ENCODE peak calls at places on chromosomes 12 and 14, in eight cellular contexts. X is RKO; Z is stimulated activated CD8-positive, alpha-beta memory T cell treated with anti-CD3 and anti-CD28 coated beads, Interleukin-15, amount 100 ng/mL, for 1 hour; L is kidney; I is psoas muscle; H is H54; K is HEK293T; A is esophagus squamous epithelium. U is an unnamed sample.
A peak's percentile ranks its signal among the peaks of the same experiment; 100 is the strongest.

GRCh38 chr14:57879516-57879915 is 13.6 kb upstream of the SLC35F4 start:
- DNase-seq in X (no peak), Z (no peak), L (no peak), I (no peak), H (no peak), K (no peak), A (no peak), U (no peak)

GRCh38 chr12:113990548-113991223 is 24.6 kb upstream of the RBM19 start:
- DNase-seq in X (no peak), Z (no peak), L (no peak), I (no peak), H (no peak), K (no peak), A (no peak), U (no peak)

GRCh38 chr14:96735509-96735908 is 61.7 kb upstream of the VRK1 start:
- DNase-seq in X (no peak), Z (no peak), L (no peak), I (no peak), H (no peak), K (no peak), A (no peak), U (no peak)

GRCh38 chr12:100268835-100269564 is 2.0 kb downstream of the SCYL2 start:
- DNase-seq in X (peak; percentile 37), Z (no peak), L (no peak), I (no peak), H (no peak), K (no peak), A (no peak), U (no peak)

GRCh38 chr12:45509187-45509586 is 220.3 kb upstream of the ARID2 start:
- DNase-seq in X (no peak), Z (no peak), L (no peak), I (no peak), H (no peak), K (no peak), A (no peak), U (peak; percentile 9)

GRCh38 chr12:103877934-103878510 is 37.0 kb upstream of the NT5DC3 start:
- DNase-seq in X (peak; percentile 73), Z (peak; percentile 14), L (no peak), I (peak; percentile 58), H (peak; percentile 52), K (peak; percentile 80), A (no peak), U (peak; percentile 71)

GRCh38 chr12:116141110-116141832 is 136.2 kb downstream of the MED13L start:
- DNase-seq in X (peak; percentile 27), Z (no peak), L (no peak), I (no peak), H (no peak), K (no peak), A (no peak), U (peak; percentile 17)

GRCh38 chr14:81269100-81269978 is 48.6 kb upstream of the GTF2A1 start:
- DNase-seq in X (peak; percentile 82), Z (no peak), L (no peak), I (no peak), H (peak; percentile 29), K (peak; percentile 68), A (no peak), U (peak; percentile 76)

GRCh38 chr12:544941-545635 is 85.3 kb downstream of the B4GALNT3 start:
- DNase-seq in X (no peak), Z (no peak), L (no peak), I (no peak), H (no peak), K (no peak), A (no peak), U (no peak)

GRCh38 chr14:93923586-93923985 is 3.6 kb upstream of the FAM181A start:
- DNase-seq in X (no peak), Z (no peak), L (no peak), I (peak; percentile 38), H (no peak), K (no peak), A (no peak), U (no peak)

GRCh38 chr12:56220611-56221232 is 1.0 kb downstream of the RNF41 start:
- DNase-seq in X (peak; percentile 46), Z (no peak), L (no peak), I (no peak), H (no peak), K (no peak), A (no peak), U (peak; percentile 42)

GRCh38 chr14:69685716-69686115 is 74.3 kb downstream of the SUSD6 start:
- DNase-seq in X (no peak), Z (no peak), L (peak; percentile 82), I (peak; percentile 87), H (no peak), K (no peak), A (no peak), U (no peak)

GRCh38 chr12:100779191-100779590 is 15.4 kb upstream of the ANO4 start:
- DNase-seq in X (no peak), Z (no peak), L (no peak), I (no peak), H (no peak), K (no peak), A (no peak), U (no peak)